ENCODE peak calls at places on chromosome 9, in six cellular contexts. Y is left ventricle myocardium inferior; R is CD4-positive, alpha-beta T cell; U is lung; X is cardiac fibroblast; D is AG04450. I is an unnamed sample.

GRCh38 chr9:135228983-135229625 is 141.6 kb downstream of the OLFM1 start:
- DNase-seq in D (no peak), R (no peak), X (no peak), U (no peak), Y (peak), I (no peak)

GRCh38 chr9:14779566-14780022 is 57.1 kb upstream of the CER1 start:
- DNase-seq in Y (no peak), D (no peak), U (no peak), R (no peak), X (no peak), I (no peak)

GRCh38 chr9:77016526-77017504 is 2.6 kb upstream of the FOXB2 start:
- DNase-seq in D (no peak), R (no peak), X (no peak), U (no peak), Y (no peak), I (no peak)

GRCh38 chr9:97906236-97906831 is 16.0 kb downstream of the TRMO start:
- DNase-seq in D (no peak), U (no peak), R (peak), X (peak), Y (peak), I (no peak)

GRCh38 chr9:34510032-34510431 is 12.8 kb downstream of the ENHO start:
- DNase-seq in X (no peak), R (no peak), U (no peak), D (no peak), Y (no peak), I (no peak)

GRCh38 chr9:96612105-96612965 is 7.3 kb downstream of the CDC14B start:
- DNase-seq in Y (peak), U (peak), X (peak), R (no peak), D (peak), I (no peak)

GRCh38 chr9:6049798-6050197 is 34.4 kb upstream of the RANBP6 start:
- DNase-seq in X (peak), D (no peak), Y (no peak), U (no peak), R (peak), I (no peak)

GRCh38 chr9:100213730-100214477 is 114.9 kb downstream of the INVS start:
- DNase-seq in U (no peak), Y (no peak), R (no peak), D (peak), X (peak), I (no peak)

GRCh38 chr9:136220017-136220729 is 15.2 kb upstream of the LHX3 start:
- DNase-seq in Y (no peak), R (peak), X (peak), D (no peak), U (no peak), I (no peak)

GRCh38 chr9:111301195-111301594 is 28.8 kb downstream of the OR2K2 start:
- DNase-seq in U (no peak), Y (no peak), R (no peak), D (no peak), X (peak), I (no peak)

GRCh38 chr9:104992696-104993095 is 64.7 kb upstream of the ABCA1 start:
- DNase-seq in U (no peak), Y (no peak), R (no peak), X (peak), D (peak), I (no peak)

GRCh38 chr9:80492221-80492620 is 920.5 kb downstream of the TLE4 start:
- DNase-seq in X (no peak), D (no peak), R (no peak), Y (peak), U (peak), I (no peak)

GRCh38 chr9:129486496-129487306 is 134.2 kb downstream of the C9orf50 start:
- DNase-seq in X (peak), R (no peak), Y (peak), D (no peak), U (peak), I (no peak)

GRCh38 chr9:124506931-124507879 is at the start of gene NR5A1:
- DNase-seq in D (no peak), Y (no peak), R (no peak), X (no peak), U (no peak), I (no peak)

GRCh38 chr9:130713286-130713975 is 19.9 kb downstream of the EXOSC2 start:
- DNase-seq in X (peak), R (no peak), U (peak), D (no peak), Y (no peak), I (no peak)

GRCh38 chr9:92686954-92687353 is 17.0 kb upstream of the IPPK start:
- DNase-seq in R (no peak), D (no peak), Y (no peak), X (peak), U (no peak), I (no peak)

GRCh38 chr9:21994526-21994995 is at the start of gene CDKN2B-AS1:
- DNase-seq in D (no peak), X (peak), U (no peak), R (no peak), Y (no peak), I (peak)

GRCh38 chr9:90966475-90967150 is 165.0 kb downstream of the SYK start:
- DNase-seq in X (no peak), U (no peak), R (no peak), D (no peak), Y (no peak), I (no peak)

GRCh38 chr9:90965911-90966290 is 164.3 kb downstream of the SYK start:
- DNase-seq in X (no peak), U (no peak), R (no peak), Y (no peak), D (no peak), I (no peak)

GRCh38 chr9:90967171-90967570 is 165.6 kb downstream of the SYK start:
- DNase-seq in D (no peak), R (no peak), Y (no peak), X (no peak), U (no peak), I (no peak)

GRCh38 chr9:90965141-90965910 is 163.7 kb downstream of the SYK start:
- DNase-seq in R (no peak), U (no peak), X (peak), D (no peak), Y (no peak), I (no peak)

GRCh38 chr9:90964101-90965020 is 162.7 kb downstream of the SYK start:
- DNase-seq in U (peak), D (no peak), R (no peak), X (peak), Y (no peak), I (no peak)
- TF ChIP-seq CTCF in U (no peak), D (no peak), R (no peak), X (peak), Y (peak), I (no peak)

DNA sequence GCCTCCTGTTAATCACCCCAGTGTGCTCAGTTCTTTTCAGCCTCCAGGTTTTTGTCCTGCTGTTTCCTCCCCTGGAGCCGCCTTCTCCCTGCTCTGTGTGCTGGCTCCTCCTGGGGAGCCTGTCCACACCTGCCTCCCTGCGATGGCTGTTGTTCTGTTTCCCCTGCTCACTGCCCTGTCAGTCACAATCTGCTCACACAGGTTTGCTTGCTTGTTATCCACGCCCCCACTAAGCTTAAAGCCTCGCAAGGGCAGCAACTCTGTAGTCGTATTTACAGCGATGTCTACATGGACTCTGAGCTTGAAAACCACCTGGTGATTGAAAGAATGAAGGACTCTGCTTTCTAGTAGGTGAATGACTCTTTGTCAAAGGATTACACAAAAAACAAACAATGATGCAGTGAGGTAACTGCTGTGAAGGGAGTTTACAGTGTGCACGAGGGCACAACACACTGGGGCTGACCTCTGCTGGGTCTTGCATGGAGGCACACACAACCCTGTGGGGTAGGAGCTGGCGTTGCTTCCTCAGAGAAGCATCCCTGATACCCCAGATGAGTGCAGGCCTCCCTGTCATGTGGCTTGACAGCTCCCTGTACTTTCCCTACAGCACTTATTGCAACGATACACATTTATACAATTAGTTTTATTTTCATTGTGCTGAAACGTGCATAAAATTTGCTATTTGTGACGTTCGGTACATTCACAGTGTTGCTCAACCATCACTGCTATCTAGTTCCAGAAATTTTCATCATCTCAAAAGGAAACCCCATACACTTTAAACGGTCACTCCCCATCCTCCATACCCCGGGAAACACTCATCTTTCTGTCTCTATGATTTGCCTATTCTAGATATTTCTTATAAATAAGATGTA is 39.7 kb upstream of the TEX48 start:
- DNase-seq in U (no peak), D (no peak), R (no peak), Y (no peak), X (no peak), I (no peak)
- TF ChIP-seq CTCF in U (no peak), D (no peak), R (no peak), Y (no peak), X (no peak), I (no peak)

DNA sequence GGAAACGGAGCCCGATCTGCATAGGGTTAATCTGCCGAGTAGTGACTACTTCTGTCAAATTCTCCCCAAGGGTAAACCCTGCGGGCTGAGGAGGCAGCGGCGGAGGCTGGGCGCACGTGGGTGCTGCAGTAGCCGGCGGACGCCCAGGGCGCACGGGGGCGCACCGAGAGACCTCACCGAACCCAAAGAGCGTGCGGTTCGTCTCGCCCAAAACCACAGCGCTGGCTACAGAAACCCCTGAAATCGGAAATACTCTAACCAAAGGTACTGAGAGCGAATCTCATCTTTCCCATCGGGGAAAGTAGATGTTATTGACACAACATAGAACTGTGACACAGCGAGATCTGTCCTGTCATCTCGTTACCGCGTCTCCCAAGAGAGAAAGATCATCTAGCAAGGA is 56.0 kb upstream of the SHC3 start:
- DNase-seq in U (peak), X (peak), Y (no peak), R (no peak), D (no peak), I (no peak)
- TF ChIP-seq CTCF in U (no peak), X (peak), Y (peak), R (no peak), D (peak), I (no peak)

GRCh38 chr9:138052322-138052615 is 174.7 kb downstream of the CACNA1B start:
- DNase-seq in X (no peak), D (no peak), Y (no peak), U (no peak), R (no peak), I (no peak)

GRCh38 chr9:138051586-138052321 is 174.2 kb downstream of the CACNA1B start:
- DNase-seq in U (no peak), R (no peak), Y (no peak), X (no peak), D (no peak), I (no peak)

GRCh38 chr9:138052635-138053320 is 175.2 kb downstream of the CACNA1B start:
- DNase-seq in U (no peak), D (no peak), X (no peak), Y (no peak), R (no peak), I (peak)

GRCh38 chr9:138053321-138053868 is 175.8 kb downstream of the CACNA1B start:
- DNase-seq in X (no peak), Y (no peak), R (no peak), U (no peak), D (no peak), I (no peak)

GRCh38 chr9:138053996-138054752 is 176.6 kb downstream of the CACNA1B start:
- DNase-seq in D (no peak), Y (no peak), U (no peak), R (no peak), X (no peak), I (no peak)
- TF ChIP-seq CTCF in D (no peak), Y (no peak), U (no peak), R (no peak), X (no peak), I (no peak)

GRCh38 chr9:137787376-137787775 is 90.2 kb upstream of the CACNA1B start:
- DNase-seq in D (no peak), X (no peak), U (no peak), R (no peak), Y (no peak), I (no peak)
- TF ChIP-seq CTCF in D (no peak), X (no peak), U (no peak), R (no peak), Y (no peak), I (no peak)

DNA sequence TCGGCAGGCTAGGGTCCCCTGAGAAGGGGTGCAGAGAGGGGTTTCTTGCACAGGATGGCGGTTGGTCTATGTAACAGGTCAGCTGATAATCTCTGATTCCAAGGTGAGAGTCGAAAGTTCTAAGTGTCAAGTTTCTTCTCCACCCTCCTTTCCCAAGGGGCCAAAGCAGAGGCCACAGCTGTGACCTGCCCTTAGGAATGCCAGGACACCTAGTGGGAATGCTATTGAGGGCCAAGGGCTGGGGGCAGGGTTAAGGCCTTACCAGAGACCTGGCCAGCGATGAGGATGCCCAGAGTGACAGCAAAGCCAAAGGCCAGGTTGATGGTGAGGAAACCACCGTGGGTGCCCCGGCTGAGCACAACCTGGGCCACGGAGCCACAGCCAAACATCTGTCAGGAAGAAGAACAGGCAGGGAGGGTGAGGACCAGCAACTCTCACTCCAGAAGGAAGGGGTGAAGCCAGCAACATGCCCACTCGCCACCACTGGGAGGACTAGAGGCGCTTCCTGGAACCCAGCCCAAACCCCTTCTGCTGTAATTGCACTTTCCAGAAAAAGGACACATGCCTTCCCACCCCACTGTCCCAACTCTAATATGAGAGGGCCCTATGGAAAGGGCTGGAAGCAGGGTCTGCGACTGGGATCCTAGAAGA is 3.8 kb downstream of the AQP3 start:
- DNase-seq in Y (no peak), U (no peak), X (no peak), R (no peak), D (no peak), I (no peak)
- TF ChIP-seq CTCF in Y (no peak), U (no peak), X (no peak), R (no peak), D (no peak), I (no peak)

GRCh38 chr9:109241931-109242330 is 74.9 kb upstream of the FRRS1L start:
- DNase-seq in D (no peak), X (no peak), R (no peak), U (no peak), Y (peak), I (no peak)

GRCh38 chr9:109238677-109239076 is 71.6 kb upstream of the FRRS1L start:
- DNase-seq in R (no peak), U (no peak), D (no peak), Y (no peak), X (peak), I (no peak)

GRCh38 chr9:109242751-109243150 is 75.7 kb upstream of the FRRS1L start:
- DNase-seq in Y (no peak), D (no peak), U (no peak), R (no peak), X (no peak), I (no peak)

GRCh38 chr9:109239240-109239639 is 72.2 kb upstream of the FRRS1L start:
- DNase-seq in X (no peak), D (no peak), R (no peak), U (no peak), Y (no peak), I (no peak)

GRCh38 chr9:109241207-109241606 is 74.2 kb upstream of the FRRS1L start:
- DNase-seq in U (no peak), R (no peak), D (no peak), X (no peak), Y (no peak), I (no peak)
- TF ChIP-seq CTCF in U (no peak), R (no peak), D (no peak), X (no peak), Y (no peak), I (no peak)

GRCh38 chr9:133715866-133716563 is 22.1 kb downstream of the SARDH start:
- DNase-seq in U (no peak), Y (no peak), R (peak), X (peak), D (no peak), I (no peak)
- TF ChIP-seq CTCF in U (no peak), Y (peak), R (peak), X (peak), D (peak), I (no peak)

GRCh38 chr9:107518037-107518786 is 28.6 kb upstream of the KLF4 start:
- DNase-seq in D (no peak), U (no peak), X (no peak), Y (no peak), R (no peak), I (no peak)

GRCh38 chr9:107523539-107523938 is 34.0 kb upstream of the KLF4 start:
- DNase-seq in X (no peak), D (no peak), R (no peak), Y (no peak), U (no peak), I (no peak)

GRCh38 chr9:107520186-107520585 is 30.6 kb upstream of the KLF4 start:
- DNase-seq in U (no peak), D (no peak), Y (no peak), X (no peak), R (no peak), I (no peak)
- TF ChIP-seq CTCF in U (no peak), D (no peak), Y (no peak), X (no peak), R (no peak), I (no peak)

GRCh38 chr9:84815554-84815953 is 146.0 kb downstream of the NTRK2 start:
- DNase-seq in U (no peak), D (no peak), X (no peak), R (no peak), Y (no peak), I (no peak)

GRCh38 chr9:84822589-84823233 is 153.2 kb downstream of the NTRK2 start:
- DNase-seq in Y (no peak), X (no peak), D (no peak), U (no peak), R (no peak), I (no peak)

GRCh38 chr9:84823426-84824271 is 154.1 kb downstream of the NTRK2 start:
- DNase-seq in X (peak), R (no peak), D (no peak), Y (no peak), U (no peak), I (no peak)

GRCh38 chr9:84817011-84817410 is 147.5 kb downstream of the NTRK2 start:
- DNase-seq in D (no peak), U (no peak), X (no peak), R (no peak), Y (no peak), I (no peak)

GRCh38 chr9:84819446-84819845 is 149.9 kb downstream of the NTRK2 start:
- DNase-seq in R (no peak), D (no peak), Y (no peak), U (no peak), X (no peak), I (no peak)
- TF ChIP-seq CTCF in R (no peak), D (no peak), Y (no peak), U (no peak), X (no peak), I (no peak)